ENCODE peak calls at places on chromosomes 4 and X, in six cellular contexts. One of them, this sample, is unnamed.
A peak's percentile ranks its signal among the peaks of the same experiment; 100 is the strongest.

GRCh38 chr4:10023806-10024205 is 2.5 kb upstream of the SLC2A9 start:
- DNase-seq in uterus: no peak
- DNase-seq in colonic mucosa: no peak
- DNase-seq in cardiac muscle cell: no peak
- DNase-seq in pancreas: no peak
- DNase-seq in kidney: no peak
- DNase-seq in this sample: no peak

GRCh38 chr4:7515390-7515902 is 80.7 kb upstream of the PSAPL1 start:
- DNase-seq in cardiac muscle cell: no peak
- DNase-seq in colonic mucosa: no peak
- DNase-seq in uterus: no peak
- DNase-seq in kidney: no peak
- DNase-seq in pancreas: no peak
- DNase-seq in this sample: no peak

GRCh38 chrX:20681691-20682090 is 415.0 kb upstream of the RPS6KA3 start:
- DNase-seq in pancreas: no peak
- DNase-seq in colonic mucosa: no peak
- DNase-seq in cardiac muscle cell: no peak
- DNase-seq in kidney: no peak
- DNase-seq in uterus: no peak
- DNase-seq in this sample: no peak

GRCh38 chrX:17377047-17377692 is 2.2 kb downstream of the NHS start:
- DNase-seq in colonic mucosa: peak; percentile 38
- DNase-seq in cardiac muscle cell: peak; percentile 36
- DNase-seq in pancreas: no peak
- DNase-seq in kidney: peak; percentile 80
- DNase-seq in uterus: peak; percentile 42
- DNase-seq in this sample: no peak

GRCh38 chrX:95427389-95427788 is 1257.3 kb upstream of the DIAPH2 start:
- DNase-seq in kidney: no peak
- DNase-seq in cardiac muscle cell: no peak
- DNase-seq in pancreas: no peak
- DNase-seq in uterus: no peak
- DNase-seq in colonic mucosa: no peak
- DNase-seq in this sample: no peak

GRCh38 chr4:40629401-40630334 is at the start of gene RBM47:
- DNase-seq in uterus: peak; percentile 16
- DNase-seq in kidney: peak; percentile 93
- DNase-seq in pancreas: peak; percentile 85
- DNase-seq in cardiac muscle cell: peak; percentile 61
- DNase-seq in colonic mucosa: peak; percentile 89
- DNase-seq in this sample: no peak

GRCh38 chr4:38948551-38948950 is 80.9 kb downstream of the FAM114A1 start:
- DNase-seq in kidney: no peak
- DNase-seq in pancreas: no peak
- DNase-seq in uterus: peak; percentile 64
- DNase-seq in colonic mucosa: no peak
- DNase-seq in cardiac muscle cell: no peak
- DNase-seq in this sample: peak; percentile 85

GRCh38 chr4:150462743-150463142 is 119.2 kb upstream of the MAB21L2 start:
- DNase-seq in colonic mucosa: no peak
- DNase-seq in uterus: no peak
- DNase-seq in kidney: no peak
- DNase-seq in cardiac muscle cell: no peak
- DNase-seq in pancreas: no peak
- DNase-seq in this sample: no peak

GRCh38 chr4:86048426-86048825 is 311.4 kb downstream of the MAPK10 start:
- DNase-seq in uterus: no peak
- DNase-seq in cardiac muscle cell: no peak
- DNase-seq in colonic mucosa: no peak
- DNase-seq in kidney: no peak
- DNase-seq in pancreas: no peak
- DNase-seq in this sample: no peak

GRCh38 chr4:73984736-73985527 is 3.1 kb downstream of the PPBP start:
- DNase-seq in uterus: no peak
- DNase-seq in pancreas: no peak
- DNase-seq in colonic mucosa: no peak
- DNase-seq in kidney: no peak
- DNase-seq in cardiac muscle cell: no peak
- DNase-seq in this sample: no peak

GRCh38 chr4:81359207-81359606 is 112.5 kb downstream of the RASGEF1B start:
- DNase-seq in colonic mucosa: no peak
- DNase-seq in kidney: no peak
- DNase-seq in pancreas: no peak
- DNase-seq in uterus: no peak
- DNase-seq in cardiac muscle cell: no peak
- DNase-seq in this sample: peak; percentile 21

GRCh38 chr4:168558587-168558986 is 61.7 kb downstream of the PALLD start:
- DNase-seq in cardiac muscle cell: no peak
- DNase-seq in uterus: no peak
- DNase-seq in colonic mucosa: no peak
- DNase-seq in kidney: no peak
- DNase-seq in pancreas: no peak
- DNase-seq in this sample: no peak

GRCh38 chrX:13387656-13388421 is 68.0 kb upstream of the ATXN3L start:
- DNase-seq in cardiac muscle cell: no peak
- DNase-seq in colonic mucosa: no peak
- DNase-seq in pancreas: no peak
- DNase-seq in uterus: no peak
- DNase-seq in kidney: no peak
- DNase-seq in this sample: no peak

GRCh38 chrX:29690061-29690460 is 525.3 kb upstream of the MAGEB2 start:
- DNase-seq in kidney: no peak
- DNase-seq in cardiac muscle cell: no peak
- DNase-seq in colonic mucosa: no peak
- DNase-seq in pancreas: no peak
- DNase-seq in uterus: no peak
- DNase-seq in this sample: no peak

GRCh38 chr4:125836597-125837195 is 521.9 kb downstream of the FAT4 start:
- DNase-seq in pancreas: no peak
- DNase-seq in uterus: no peak
- DNase-seq in kidney: no peak
- DNase-seq in colonic mucosa: no peak
- DNase-seq in cardiac muscle cell: no peak
- DNase-seq in this sample: no peak

GRCh38 chr4:105158837-105159236 is 12.2 kb downstream of the TET2 start:
- DNase-seq in pancreas: no peak
- DNase-seq in colonic mucosa: no peak
- DNase-seq in cardiac muscle cell: no peak
- DNase-seq in kidney: no peak
- DNase-seq in uterus: peak; percentile 22
- DNase-seq in this sample: no peak

GRCh38 chrX:140034916-140035315 is 69.6 kb upstream of the CXorf66 start:
- DNase-seq in pancreas: no peak
- DNase-seq in colonic mucosa: no peak
- DNase-seq in cardiac muscle cell: peak; percentile 13
- DNase-seq in kidney: no peak
- DNase-seq in uterus: no peak
- DNase-seq in this sample: no peak

GRCh38 chrX:109863811-109864210 is 130.8 kb upstream of the ACSL4 start:
- DNase-seq in uterus: no peak
- DNase-seq in pancreas: no peak
- DNase-seq in colonic mucosa: no peak
- DNase-seq in kidney: no peak
- DNase-seq in cardiac muscle cell: no peak
- DNase-seq in this sample: no peak

GRCh38 chr4:8857682-8858187 is 13.9 kb downstream of the HMX1 start:
- DNase-seq in kidney: no peak
- DNase-seq in uterus: no peak
- DNase-seq in cardiac muscle cell: no peak
- DNase-seq in pancreas: no peak
- DNase-seq in colonic mucosa: no peak
- DNase-seq in this sample: no peak

GRCh38 chr4:126701756-126702155 is 931.0 kb upstream of the INTU start:
- DNase-seq in kidney: no peak
- DNase-seq in pancreas: no peak
- DNase-seq in uterus: no peak
- DNase-seq in cardiac muscle cell: no peak
- DNase-seq in colonic mucosa: no peak
- DNase-seq in this sample: no peak

GRCh38 chr4:38310446-38311043 is 350.3 kb downstream of the PTTG2 start:
- DNase-seq in uterus: no peak
- DNase-seq in colonic mucosa: no peak
- DNase-seq in kidney: no peak
- DNase-seq in pancreas: no peak
- DNase-seq in cardiac muscle cell: no peak
- DNase-seq in this sample: no peak

GRCh38 chrX:68685722-68686683 is 38.5 kb downstream of the STARD8 start:
- DNase-seq in kidney: peak; percentile 80
- DNase-seq in uterus: peak; percentile 61
- DNase-seq in colonic mucosa: no peak
- DNase-seq in pancreas: no peak
- DNase-seq in cardiac muscle cell: peak; percentile 19
- DNase-seq in this sample: peak; percentile 49

GRCh38 chr4:100504086-100504874 is 13.5 kb downstream of the EMCN start:
- DNase-seq in cardiac muscle cell: no peak
- DNase-seq in colonic mucosa: no peak
- DNase-seq in uterus: no peak
- DNase-seq in kidney: no peak
- DNase-seq in pancreas: no peak
- DNase-seq in this sample: no peak

GRCh38 chr4:93870876-93871458 is 42.4 kb downstream of the ATOH1 start:
- DNase-seq in pancreas: no peak
- DNase-seq in cardiac muscle cell: no peak
- DNase-seq in kidney: no peak
- DNase-seq in colonic mucosa: peak; percentile 86
- DNase-seq in uterus: no peak
- DNase-seq in this sample: no peak

GRCh38 chr4:93867416-93868001 is 39.0 kb downstream of the ATOH1 start:
- DNase-seq in kidney: no peak
- DNase-seq in colonic mucosa: no peak
- DNase-seq in cardiac muscle cell: no peak
- DNase-seq in pancreas: no peak
- DNase-seq in uterus: no peak
- DNase-seq in this sample: no peak

DNA sequence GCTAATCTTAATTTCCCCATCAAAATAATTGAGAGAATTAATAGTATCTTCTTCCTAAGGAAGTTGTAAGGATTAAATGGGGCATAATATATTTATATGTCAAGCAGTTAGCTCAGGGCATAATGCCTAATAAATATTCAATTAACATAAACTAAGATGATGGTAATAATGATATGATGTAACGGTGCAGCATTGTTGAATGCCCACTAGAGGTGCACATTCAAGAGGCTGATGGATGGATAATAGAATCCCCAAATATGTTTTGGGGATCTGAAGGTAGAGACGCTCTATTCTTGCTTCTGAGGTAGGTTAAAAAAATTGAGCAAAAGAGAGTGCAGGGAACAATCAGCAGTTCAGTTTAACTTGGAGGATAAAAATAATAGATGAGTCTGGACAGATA is 37.1 kb downstream of the ATOH1 start:
- DNase-seq in cardiac muscle cell: no peak
- DNase-seq in pancreas: no peak
- DNase-seq in colonic mucosa: no peak
- DNase-seq in kidney: no peak
- DNase-seq in uterus: no peak
- DNase-seq in this sample: no peak
- TF ChIP-seq CTCF in cardiac muscle cell: no peak
- TF ChIP-seq CTCF in pancreas: no peak
- TF ChIP-seq CTCF in colonic mucosa: no peak
- TF ChIP-seq CTCF in kidney: no peak
- TF ChIP-seq CTCF in uterus: no peak
- TF ChIP-seq CTCF in this sample: peak; percentile 28

GRCh38 chr4:2930821-2931764 is 32.1 kb downstream of the NOP14 start:
- DNase-seq in pancreas: peak; percentile 87
- DNase-seq in colonic mucosa: peak; percentile 53
- DNase-seq in kidney: peak; percentile 78
- DNase-seq in cardiac muscle cell: no peak
- DNase-seq in uterus: peak; percentile 22
- DNase-seq in this sample: no peak
- H3K27ac ChIP-seq in pancreas: peak overlapping the region; percentile 65
- H3K27ac ChIP-seq in colonic mucosa: peak overlapping the region; percentile 32
- H3K27ac ChIP-seq in kidney: peak overlapping the region; percentile 22
- H3K27ac ChIP-seq in cardiac muscle cell: peak overlapping the region; percentile 64
- H3K27ac ChIP-seq in uterus: peak overlapping the region; percentile 34
- H3K27ac ChIP-seq in this sample: no peak overlapping the region

GRCh38 chr4:89303177-89303576 is 4.4 kb downstream of the GPRIN3 start:
- DNase-seq in uterus: no peak
- DNase-seq in cardiac muscle cell: no peak
- DNase-seq in kidney: peak; percentile 78
- DNase-seq in colonic mucosa: peak; percentile 67
- DNase-seq in pancreas: no peak
- DNase-seq in this sample: no peak

GRCh38 chr4:89306486-89307184 is 965 bp downstream of the GPRIN3 start:
- DNase-seq in kidney: no peak
- DNase-seq in uterus: no peak
- DNase-seq in cardiac muscle cell: no peak
- DNase-seq in pancreas: no peak
- DNase-seq in colonic mucosa: peak; percentile 62
- DNase-seq in this sample: no peak

GRCh38 chr4:89305712-89306437 is 1.7 kb downstream of the GPRIN3 start:
- DNase-seq in cardiac muscle cell: no peak
- DNase-seq in uterus: no peak
- DNase-seq in kidney: no peak
- DNase-seq in pancreas: no peak
- DNase-seq in colonic mucosa: peak; percentile 44
- DNase-seq in this sample: no peak

GRCh38 chr4:89303989-89304388 is 3.6 kb downstream of the GPRIN3 start:
- DNase-seq in pancreas: no peak
- DNase-seq in colonic mucosa: no peak
- DNase-seq in cardiac muscle cell: no peak
- DNase-seq in kidney: no peak
- DNase-seq in uterus: no peak
- DNase-seq in this sample: no peak

DNA sequence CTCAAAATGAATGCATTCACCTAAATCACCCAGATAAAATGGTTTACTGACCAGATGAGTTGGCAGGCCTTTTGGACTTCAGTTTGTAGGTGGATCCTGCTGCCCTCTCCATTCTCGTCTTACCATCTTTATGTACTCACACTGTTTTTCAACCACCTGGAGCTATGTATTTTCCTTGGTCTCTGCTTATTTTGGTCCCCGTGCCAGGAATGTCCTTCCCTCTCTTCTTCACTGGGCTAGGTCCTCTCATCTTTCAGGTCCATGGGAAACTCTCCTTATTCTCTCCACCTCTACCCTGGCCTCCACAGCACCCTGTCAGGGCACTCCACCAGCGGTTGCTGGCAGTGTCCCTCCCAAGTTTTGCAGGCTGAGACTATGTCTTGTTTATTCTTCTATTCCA is 2.6 kb downstream of the GPRIN3 start:
- DNase-seq in uterus: no peak
- DNase-seq in kidney: no peak
- DNase-seq in colonic mucosa: peak; percentile 43
- DNase-seq in cardiac muscle cell: no peak
- DNase-seq in pancreas: no peak
- DNase-seq in this sample: no peak
- H3K4me3 ChIP-seq in uterus: no peak overlapping the region
- H3K4me3 ChIP-seq in kidney: no peak overlapping the region
- H3K4me3 ChIP-seq in colonic mucosa: peak overlapping the region; percentile 85
- H3K4me3 ChIP-seq in cardiac muscle cell: no peak overlapping the region
- H3K4me3 ChIP-seq in pancreas: peak overlapping the region; percentile 84
- H3K4me3 ChIP-seq in this sample: no peak overlapping the region

DNA sequence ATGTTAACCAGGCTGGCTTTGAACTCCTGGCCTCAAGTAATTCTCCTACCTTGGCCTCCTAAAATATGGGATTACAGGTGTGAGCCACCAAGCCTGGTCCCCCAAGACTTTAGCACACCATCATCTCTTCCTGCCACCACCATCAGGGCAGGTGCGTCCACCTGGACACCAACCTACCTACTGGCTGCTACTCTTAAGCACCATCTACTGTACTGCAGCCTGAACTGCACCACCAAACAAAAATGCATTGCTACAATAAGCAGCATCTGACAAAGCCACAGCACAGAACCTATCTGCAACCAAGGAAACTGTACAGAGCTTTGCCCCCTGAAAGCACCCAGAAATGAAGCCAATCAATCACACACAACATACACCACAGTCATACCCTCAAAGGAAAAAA is 139.7 kb downstream of the EFHC2 start:
- DNase-seq in pancreas: no peak
- DNase-seq in colonic mucosa: no peak
- DNase-seq in kidney: no peak
- DNase-seq in uterus: no peak
- DNase-seq in cardiac muscle cell: no peak
- DNase-seq in this sample: no peak
- TF ChIP-seq CTCF in pancreas: no peak
- TF ChIP-seq CTCF in colonic mucosa: no peak
- TF ChIP-seq CTCF in kidney: no peak
- TF ChIP-seq CTCF in uterus: no peak
- TF ChIP-seq CTCF in cardiac muscle cell: no peak
- TF ChIP-seq CTCF in this sample: no peak

This sample was measured in AG04450.